ENCODE peak calls at places on chromosomes 3 and 15, in eight cellular contexts. Q, R, W, V, C, H, A and M are unnamed samples.

GRCh38 chr15:55344206-55344605 is 25.2 kb downstream of the PIGB start:
- DNase-seq in Q (no peak), R (no peak), W (peak), V (no peak), C (no peak), H (no peak), A (no peak), M (no peak)

GRCh38 chr3:41418961-41419691 is 219.8 kb downstream of the CTNNB1 start:
- DNase-seq in Q (peak), R (peak), W (peak), V (peak), C (no peak), H (no peak), A (no peak), M (peak)

GRCh38 chr3:177144922-177145321 is 52.4 kb downstream of the TBL1XR1 start:
- DNase-seq in Q (no peak), R (no peak), W (no peak), V (no peak), C (no peak), H (peak), A (no peak), M (no peak)

GRCh38 chr15:91787198-91787597 is 66.3 kb upstream of the SLCO3A1 start:
- DNase-seq in Q (no peak), R (no peak), W (no peak), V (no peak), C (no peak), H (no peak), A (no peak), M (no peak)

GRCh38 chr15:34701536-34701935 is 53.3 kb downstream of the GJD2 start:
- DNase-seq in Q (no peak), R (no peak), W (no peak), V (no peak), C (no peak), H (no peak), A (no peak), M (no peak)

GRCh38 chr3:78863294-78864203 is 904.2 kb downstream of the ROBO1 start:
- DNase-seq in Q (no peak), R (no peak), W (no peak), V (no peak), C (no peak), H (no peak), A (no peak), M (no peak)

GRCh38 chr3:27454914-27455313 is 29.3 kb downstream of the SLC4A7 start:
- DNase-seq in Q (no peak), R (peak), W (no peak), V (no peak), C (no peak), H (no peak), A (peak), M (peak)

GRCh38 chr3:97662808-97663207 is 101.8 kb upstream of the ARL6 start:
- DNase-seq in Q (no peak), R (no peak), W (no peak), V (no peak), C (peak), H (no peak), A (no peak), M (no peak)

GRCh38 chr3:74301058-74301457 is 313.4 kb downstream of the CNTN3 start:
- DNase-seq in Q (no peak), R (no peak), W (no peak), V (no peak), C (no peak), H (no peak), A (no peak), M (no peak)

GRCh38 chr3:14536837-14537589 is 3.1 kb downstream of the GRIP2 start:
- DNase-seq in Q (no peak), R (no peak), W (no peak), V (no peak), C (no peak), H (no peak), A (no peak), M (no peak)

GRCh38 chr15:60932051-60932915 is 296.8 kb downstream of the RORA start:
- DNase-seq in Q (peak), R (no peak), W (no peak), V (peak), C (no peak), H (no peak), A (no peak), M (peak)

GRCh38 chr15:87597346-87598052 is 659.0 kb downstream of the NTRK3 start:
- DNase-seq in Q (no peak), R (no peak), W (no peak), V (no peak), C (no peak), H (no peak), A (no peak), M (no peak)

GRCh38 chr3:136804164-136804563 is 14.8 kb upstream of the SLC35G2 start:
- DNase-seq in Q (no peak), R (no peak), W (no peak), V (no peak), C (no peak), H (no peak), A (no peak), M (no peak)

GRCh38 chr3:116393199-116393598 is 52.1 kb downstream of the LSAMP start:
- DNase-seq in Q (no peak), R (no peak), W (no peak), V (no peak), C (no peak), H (no peak), A (no peak), M (no peak)

GRCh38 chr3:52845157-52845556 is 10.3 kb upstream of the MUSTN1 start:
- DNase-seq in Q (no peak), R (peak), W (no peak), V (no peak), C (no peak), H (no peak), A (no peak), M (no peak)

GRCh38 chr3:194615221-194615620 is 18.0 kb downstream of the TMEM44 start:
- DNase-seq in Q (no peak), R (no peak), W (no peak), V (no peak), C (no peak), H (no peak), A (no peak), M (no peak)

GRCh38 chr3:153373571-153373970 is 211.5 kb downstream of the RAP2B start:
- DNase-seq in Q (no peak), R (no peak), W (no peak), V (no peak), C (no peak), H (peak), A (no peak), M (peak)

GRCh38 chr3:52253314-52254260 is 8.0 kb downstream of the PPM1M start:
- DNase-seq in Q (no peak), R (no peak), W (no peak), V (no peak), C (no peak), H (peak), A (peak), M (peak)

GRCh38 chr3:54322354-54322753 is 200.0 kb downstream of the CACNA2D3 start:
- DNase-seq in Q (no peak), R (peak), W (no peak), V (no peak), C (no peak), H (no peak), A (no peak), M (no peak)

GRCh38 chr15:90038639-90039095 is 37.5 kb downstream of the ZNF710 start:
- DNase-seq in Q (no peak), R (peak), W (no peak), V (no peak), C (no peak), H (no peak), A (no peak), M (no peak)

GRCh38 chr3:57706462-57706861 is 13.6 kb upstream of the DENND6A start:
- DNase-seq in Q (no peak), R (no peak), W (no peak), V (peak), C (no peak), H (no peak), A (peak), M (no peak)

GRCh38 chr15:65751431-65751830 is 40.7 kb downstream of the DENND4A start:
- DNase-seq in Q (no peak), R (no peak), W (no peak), V (no peak), C (no peak), H (no peak), A (no peak), M (no peak)

GRCh38 chr15:101250931-101251829 is 668 bp downstream of the CHSY1 start:
- DNase-seq in Q (peak), R (no peak), W (peak), V (no peak), C (no peak), H (no peak), A (no peak), M (no peak)

GRCh38 chr3:157487339-157487738 is 15.9 kb downstream of the VEPH1 start:
- DNase-seq in Q (no peak), R (no peak), W (no peak), V (no peak), C (no peak), H (no peak), A (no peak), M (no peak)

GRCh38 chr3:59680916-59681315 is 631.1 kb upstream of the CFAP20DC start:
- DNase-seq in Q (no peak), R (no peak), W (no peak), V (no peak), C (no peak), H (no peak), A (no peak), M (no peak)

GRCh38 chr3:115141018-115141757 is 5.9 kb downstream of the ZBTB20 start:
- DNase-seq in Q (no peak), R (no peak), W (no peak), V (no peak), C (no peak), H (no peak), A (no peak), M (no peak)

GRCh38 chr15:68370768-68371151 is 61.2 kb downstream of the ITGA11 start:
- DNase-seq in Q (no peak), R (no peak), W (no peak), V (no peak), C (no peak), H (no peak), A (no peak), M (no peak)

GRCh38 chr3:72270072-72270611 is 485.2 kb upstream of the PROK2 start:
- DNase-seq in Q (peak), R (peak), W (peak), V (peak), C (no peak), H (no peak), A (peak), M (peak)
- TF ChIP-seq MAX in Q (no peak), R (no peak), W (no peak), V (no peak), C (no peak), H (no peak), A (no peak), M (no peak)

DNA sequence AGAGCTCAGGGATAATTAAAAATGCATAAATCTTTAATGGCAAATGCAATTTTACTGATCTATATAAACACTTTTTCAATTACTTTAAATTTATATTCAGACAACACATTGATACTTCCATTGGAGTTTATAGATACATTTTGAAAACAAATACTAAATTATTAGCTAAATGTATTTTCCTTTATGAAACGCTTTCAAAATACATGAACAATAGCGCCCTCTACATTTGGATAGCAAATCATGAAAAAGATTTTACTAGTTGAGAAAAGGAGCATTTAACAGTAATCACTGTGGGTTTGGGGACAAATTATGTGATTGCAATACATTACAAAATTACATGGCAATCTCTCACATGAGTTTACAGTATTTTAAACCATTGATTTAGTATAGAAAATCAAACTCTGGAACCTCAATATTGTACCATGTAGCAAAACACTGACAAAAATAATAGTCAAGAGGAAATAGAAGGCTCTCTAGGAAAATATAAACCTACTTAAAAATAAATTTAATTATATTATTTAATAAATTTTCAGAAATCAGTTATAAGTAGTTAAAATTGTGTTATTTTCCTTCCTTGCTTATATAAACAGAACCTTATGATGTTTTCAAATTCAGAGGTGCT is 207.9 kb downstream of the ZIC1 start:
- DNase-seq in Q (no peak), R (peak), W (peak), V (peak), C (no peak), H (no peak), A (peak), M (peak)
- TF ChIP-seq POLR2A in Q (no peak), R (no peak), W (no peak), V (no peak), C (no peak), H (no peak), A (no peak), M (no peak)

GRCh38 chr3:10942806-10943205 is 49.7 kb upstream of the SLC6A1 start:
- DNase-seq in Q (no peak), R (no peak), W (no peak), V (no peak), C (no peak), H (no peak), A (no peak), M (no peak)
- TF ChIP-seq MAX in Q (no peak), R (no peak), W (no peak), V (no peak), C (no peak), H (no peak), A (no peak), M (no peak)

GRCh38 chr15:29435811-29436210 is 166.2 kb upstream of the NSMCE3 start:
- DNase-seq in Q (no peak), R (no peak), W (no peak), V (no peak), C (no peak), H (no peak), A (no peak), M (no peak)
- TF ChIP-seq POLR2A in Q (no peak), R (no peak), W (no peak), V (no peak), C (no peak), H (no peak), A (no peak), M (no peak)

GRCh38 chr15:85760531-85761371 is 34.0 kb downstream of the KLHL25 start:
- DNase-seq in Q (peak), R (no peak), W (no peak), V (no peak), C (no peak), H (no peak), A (no peak), M (no peak)
- TF ChIP-seq MAX in Q (no peak), R (no peak), W (no peak), V (no peak), C (no peak), H (no peak), A (no peak), M (no peak)